ENCODE peak calls at places on chromosomes 4 and X, in four cellular contexts. T, U, H and E are unnamed samples.

GRCh38 chr4:117626664-117627063 is 407.6 kb upstream of the NDST3 start:
- DNase-seq in T (no peak), U (no peak), H (no peak), E (no peak)

GRCh38 chr4:929970-930625 is 2.0 kb downstream of the GAK start:
- DNase-seq in H (no peak), U (no peak), T (peak; percentile 3), E (no peak)

GRCh38 chrX:17812763-17813162 is 48.3 kb downstream of the RAI2 start:
- DNase-seq in U (no peak), H (peak; percentile 33), T (peak; percentile 38), E (no peak)

GRCh38 chr4:88101165-88101564 is 57.3 kb downstream of the ABCG2 start:
- DNase-seq in H (no peak), U (no peak), T (no peak), E (peak; percentile 4)

GRCh38 chrX:102720237-102721168 is at the start of gene GPRASP3:
- DNase-seq in H (peak; percentile 58), U (peak; percentile 70), T (peak; percentile 73), E (no peak)

GRCh38 chr4:105154576-105154975 is 7.9 kb downstream of the TET2 start:
- DNase-seq in T (no peak), H (no peak), U (no peak), E (no peak)

GRCh38 chr4:65391382-65391781 is 278.9 kb downstream of the EPHA5 start:
- DNase-seq in T (no peak), H (no peak), U (no peak), E (no peak)

GRCh38 chr4:185470503-185471195 is 884 bp downstream of the CCDC110 start:
- DNase-seq in H (peak; percentile 16), U (no peak), T (peak; percentile 31), E (no peak)

GRCh38 chr4:22179124-22179874 is 230.7 kb upstream of the KCNIP4 start:
- DNase-seq in U (no peak), H (no peak), T (no peak), E (no peak)

GRCh38 chr4:182724414-182724813 is 192.8 kb downstream of the DCTD start:
- DNase-seq in T (peak; percentile 56), U (no peak), H (no peak), E (no peak)

GRCh38 chr4:10121568-10122097 is 5.0 kb upstream of the WDR1 start:
- DNase-seq in U (no peak), H (no peak), T (no peak), E (no peak)

GRCh38 chr4:83855044-83855443 is 319.1 kb downstream of the GPAT3 start:
- DNase-seq in H (no peak), U (no peak), T (no peak), E (no peak)

GRCh38 chr4:83850435-83850834 is 314.5 kb downstream of the GPAT3 start:
- DNase-seq in T (no peak), H (no peak), U (no peak), E (no peak)

GRCh38 chr4:83846193-83846830 is 310.4 kb downstream of the GPAT3 start:
- DNase-seq in H (no peak), T (no peak), U (no peak), E (no peak)

GRCh38 chr4:83852085-83852451 is 316.2 kb downstream of the GPAT3 start:
- DNase-seq in U (no peak), T (no peak), H (no peak), E (no peak)

GRCh38 chr4:83851261-83852084 is 315.6 kb downstream of the GPAT3 start:
- DNase-seq in T (no peak), U (peak; percentile 62), H (no peak), E (no peak)
- TF ChIP-seq USF1 in T (no peak), U (no peak), H (no peak), E (no peak)

DNA sequence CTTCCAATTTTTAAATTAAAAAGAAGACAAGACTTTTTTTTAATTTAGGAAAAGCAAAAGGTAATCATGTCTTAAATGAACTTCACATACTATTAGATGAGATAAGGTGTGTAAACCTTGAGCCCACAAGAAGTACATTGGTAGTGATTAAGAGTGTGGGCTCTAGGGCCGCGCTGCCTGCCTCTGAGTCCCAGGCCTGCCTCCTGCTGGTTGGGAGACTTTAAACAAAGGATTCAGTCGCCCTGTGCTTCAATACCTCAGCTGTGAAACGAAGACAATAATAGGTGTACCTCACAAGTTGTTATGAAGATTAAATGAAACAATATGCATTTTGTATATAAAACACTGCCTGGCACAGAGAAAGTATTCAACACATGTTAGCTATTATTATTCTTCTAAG is 95.9 kb upstream of the MYOZ2 start:
- DNase-seq in H (no peak), T (no peak), U (peak; percentile 62), E (no peak)
- TF ChIP-seq USF1 in H (no peak), T (no peak), U (no peak), E (no peak)

DNA sequence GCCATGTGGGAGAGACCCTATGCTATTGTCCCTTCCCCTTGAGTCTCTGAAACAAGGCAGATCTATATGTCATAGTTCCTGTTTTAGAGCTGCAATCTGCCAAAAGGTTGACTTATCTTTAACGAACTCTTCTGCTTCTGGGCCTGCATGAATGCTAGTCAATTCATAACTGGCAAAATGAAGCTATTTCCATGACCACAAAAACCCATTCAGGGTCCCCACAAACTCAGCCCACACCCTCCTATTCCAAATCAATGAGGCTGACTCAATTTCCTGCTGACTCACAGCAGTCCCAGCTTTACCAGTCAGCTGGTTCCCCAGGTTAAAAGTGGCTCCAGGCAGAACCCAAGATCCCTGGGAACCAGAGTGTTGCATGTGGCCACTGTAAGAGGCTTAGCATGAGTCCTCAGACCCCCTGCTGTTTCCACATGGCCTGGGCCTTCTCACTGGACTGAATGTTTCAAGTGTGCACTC is 25.2 kb upstream of the SOD3 start:
- DNase-seq in T (no peak), H (no peak), U (no peak), E (peak; percentile 39)
- TF ChIP-seq USF1 in T (no peak), H (no peak), U (no peak), E (no peak)

DNA sequence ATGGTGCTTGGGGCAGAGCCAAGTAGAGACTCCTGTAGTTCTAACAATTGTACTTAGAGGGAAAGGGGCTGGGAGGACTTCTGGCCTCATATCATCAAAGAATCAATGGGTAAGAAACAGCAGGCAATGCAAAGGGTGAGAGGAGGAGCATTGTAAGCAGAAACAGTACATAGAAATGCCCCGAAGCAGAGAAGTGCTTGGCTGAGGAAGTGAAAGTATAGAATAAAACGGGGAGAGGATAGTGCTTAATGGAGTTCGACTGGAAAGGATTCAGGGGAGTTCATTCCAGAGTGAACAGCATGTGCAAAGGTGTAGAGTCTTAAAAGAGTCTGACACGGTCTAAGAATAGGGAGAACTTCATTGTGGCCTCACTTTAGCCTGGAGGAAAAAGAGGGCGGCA is 103.0 kb downstream of the SYNPO2 start:
- DNase-seq in T (no peak), H (no peak), U (no peak), E (no peak)
- TF ChIP-seq USF1 in T (no peak), H (no peak), U (no peak), E (no peak)

GRCh38 chr4:7137346-7138200 is 54.8 kb upstream of the SORCS2 start:
- DNase-seq in U (no peak), T (no peak), H (no peak), E (no peak)

GRCh38 chr4:7134737-7135388 is 57.5 kb upstream of the SORCS2 start:
- DNase-seq in T (no peak), H (no peak), U (no peak), E (no peak)

GRCh38 chr4:7132730-7133582 is 59.4 kb upstream of the SORCS2 start:
- DNase-seq in U (no peak), T (no peak), H (no peak), E (no peak)

GRCh38 chr4:7132249-7132648 is 60.1 kb upstream of the SORCS2 start:
- DNase-seq in U (no peak), T (no peak), H (no peak), E (no peak)

DNA sequence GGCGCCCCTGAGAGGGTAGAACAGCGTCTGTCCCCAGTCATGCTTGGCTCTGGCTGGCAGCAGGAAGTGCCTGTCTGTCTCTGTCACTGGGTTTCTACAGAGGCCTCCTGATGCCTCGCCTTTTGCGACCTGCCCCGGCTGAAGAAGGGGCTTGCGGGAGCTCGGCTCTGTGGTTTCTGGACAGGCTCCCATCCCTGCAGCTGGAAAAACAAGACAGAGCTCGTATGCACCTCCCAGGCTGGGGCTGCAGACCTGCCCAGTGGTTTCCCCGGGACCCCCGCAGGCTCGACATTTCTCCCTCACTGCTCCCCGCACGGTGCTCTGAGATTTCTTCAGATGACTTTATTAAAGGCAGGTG is 57.0 kb upstream of the SORCS2 start:
- DNase-seq in T (no peak), H (no peak), U (no peak), E (no peak)
- TF ChIP-seq USF1 in T (no peak), H (no peak), U (no peak), E (no peak)

GRCh38 chr4:11471613-11472012 is 42.9 kb upstream of the HS3ST1 start:
- DNase-seq in T (no peak), U (no peak), H (no peak), E (peak; percentile 39)
- TF ChIP-seq USF1 in T (no peak), U (no peak), H (no peak), E (no peak)